ENCODE peak calls at places on chromosome 22, in five cellular contexts. Y, B, Z, O and W are unnamed samples.

GRCh38 chr22:47233316-47234243 is 471.1 kb downstream of the TBC1D22A start:
- DNase-seq in Y (no peak), B (no peak), Z (no peak), O (no peak), W (no peak)

GRCh38 chr22:27393371-27393770 is 408.2 kb downstream of the MN1 start:
- DNase-seq in Y (no peak), B (no peak), Z (no peak), O (no peak), W (no peak)

GRCh38 chr22:42090596-42091445 is at the start of gene NDUFA6:
- DNase-seq in Y (peak), B (peak), Z (peak), O (peak), W (peak)

GRCh38 chr22:47175151-47175760 is 412.8 kb downstream of the TBC1D22A start:
- DNase-seq in Y (no peak), B (peak), Z (no peak), O (peak), W (no peak)

GRCh38 chr22:26986051-26986881 is 328.9 kb downstream of the MIAT start:
- DNase-seq in Y (no peak), B (no peak), Z (no peak), O (no peak), W (no peak)

GRCh38 chr22:23137905-23138520 is 3.8 kb downstream of the RSPH14 start:
- DNase-seq in Y (no peak), B (no peak), Z (no peak), O (no peak), W (no peak)

GRCh38 chr22:50530857-50531545 is 1.2 kb upstream of the TYMP start:
- DNase-seq in Y (peak), B (peak), Z (no peak), O (peak), W (no peak)

GRCh38 chr22:27144345-27144744 is 487.0 kb downstream of the MIAT start:
- DNase-seq in Y (no peak), B (no peak), Z (no peak), O (no peak), W (no peak)

GRCh38 chr22:50252081-50253045 is 1.3 kb upstream of the HDAC10 start:
- DNase-seq in Y (no peak), B (peak), Z (no peak), O (peak), W (peak)

GRCh38 chr22:46613606-46613997 is 6.6 kb upstream of the GRAMD4 start:
- DNase-seq in Y (no peak), B (no peak), Z (no peak), O (no peak), W (no peak)

GRCh38 chr22:27226666-27227065 is 569.3 kb downstream of the MIAT start:
- DNase-seq in Y (no peak), B (peak), Z (no peak), O (no peak), W (no peak)

GRCh38 chr22:20494978-20495860 is at the start of gene KLHL22:
- DNase-seq in Y (no peak), B (peak), Z (no peak), O (peak), W (peak)

GRCh38 chr22:27240298-27240885 is 561.2 kb downstream of the MN1 start:
- DNase-seq in Y (no peak), B (peak), Z (no peak), O (no peak), W (no peak)

GRCh38 chr22:46079093-46079860 is 71.0 kb upstream of the PPARA start:
- DNase-seq in Y (no peak), B (no peak), Z (no peak), O (no peak), W (no peak)

GRCh38 chr22:46598737-46599424 is 21.3 kb upstream of the GRAMD4 start:
- DNase-seq in Y (peak), B (peak), Z (no peak), O (no peak), W (no peak)

GRCh38 chr22:48099251-48099650 is 1336.8 kb downstream of the TBC1D22A start:
- DNase-seq in Y (no peak), B (no peak), Z (no peak), O (peak), W (no peak)

GRCh38 chr22:32820131-32820882 is 18.8 kb downstream of the TIMP3 start:
- DNase-seq in Y (no peak), B (peak), Z (no peak), O (no peak), W (no peak)

GRCh38 chr22:46424496-46424895 is 89.0 kb downstream of the TRMU start:
- DNase-seq in Y (no peak), B (no peak), Z (no peak), O (no peak), W (no peak)

GRCh38 chr22:39175127-39176066 is 22.9 kb upstream of the CBX7 start:
- DNase-seq in Y (peak), B (no peak), Z (no peak), O (peak), W (no peak)

GRCh38 chr22:39174498-39175120 is 22.1 kb upstream of the CBX7 start:
- DNase-seq in Y (peak), B (peak), Z (peak), O (peak), W (peak)

GRCh38 chr22:39176673-39177455 is 24.4 kb upstream of the CBX7 start:
- DNase-seq in Y (no peak), B (no peak), Z (no peak), O (peak), W (no peak)

GRCh38 chr22:39177456-39177775 is 24.9 kb upstream of the CBX7 start:
- DNase-seq in Y (no peak), B (no peak), Z (no peak), O (no peak), W (no peak)

GRCh38 chr22:39176067-39176621 is 23.7 kb upstream of the CBX7 start:
- DNase-seq in Y (peak), B (peak), Z (no peak), O (peak), W (peak)
- H3K18ac ChIP-seq in Y (peak), B (peak), Z (peak), O (peak), W (peak)

DNA sequence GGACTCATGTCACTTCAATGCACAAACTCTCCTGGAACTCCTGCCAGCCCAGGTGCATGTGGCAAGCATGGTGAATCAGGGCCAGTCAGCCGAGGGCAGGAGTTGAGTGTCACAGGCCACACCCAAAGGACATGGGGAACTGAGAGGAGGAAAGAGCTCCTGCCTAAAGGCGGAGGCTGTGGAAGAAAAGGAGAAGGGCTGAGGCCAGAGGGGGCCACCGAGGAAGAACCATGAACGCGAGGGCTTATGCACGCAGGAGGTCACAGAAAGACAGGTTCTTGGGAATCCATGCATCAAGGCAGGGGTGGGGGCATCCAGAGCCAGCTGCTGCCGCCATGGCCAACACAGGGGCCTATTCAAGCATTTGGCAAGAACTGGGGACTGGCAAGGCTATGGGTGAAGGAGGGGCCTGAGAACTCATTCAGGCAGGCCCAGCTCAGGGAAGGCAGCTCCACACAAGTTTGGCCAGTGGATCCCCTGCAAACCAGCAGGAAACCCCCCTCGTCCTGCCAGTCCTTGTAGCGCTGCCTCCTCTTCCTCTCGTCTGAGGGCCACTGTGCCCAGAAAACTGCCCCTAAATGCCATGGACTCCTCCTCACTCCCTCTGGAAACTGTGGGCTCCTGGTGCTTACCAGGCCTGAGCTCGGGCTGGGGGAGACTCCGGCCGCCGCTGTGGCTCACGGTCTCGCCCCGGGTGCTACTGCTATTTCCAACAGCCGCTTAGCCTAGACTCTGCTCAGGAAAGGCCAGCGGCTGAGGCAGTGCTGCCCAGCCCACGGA is 15.4 kb downstream of the PPM1F start:
- DNase-seq in Y (peak), B (no peak), Z (no peak), O (no peak), W (no peak)
- H2AFZ ChIP-seq in Y (no peak), B (peak), Z (no peak), O (no peak), W (peak)

GRCh38 chr22:43483669-43484068 is 71.9 kb downstream of the MPPED1 start:
- DNase-seq in Y (no peak), B (no peak), Z (no peak), O (no peak), W (no peak)

GRCh38 chr22:43481528-43482309 is 69.9 kb downstream of the MPPED1 start:
- DNase-seq in Y (no peak), B (no peak), Z (no peak), O (no peak), W (no peak)

GRCh38 chr22:43484227-43484626 is 72.4 kb downstream of the MPPED1 start:
- DNase-seq in Y (no peak), B (no peak), Z (no peak), O (no peak), W (no peak)

GRCh38 chr22:43482310-43482625 is 70.5 kb downstream of the MPPED1 start:
- DNase-seq in Y (no peak), B (no peak), Z (no peak), O (no peak), W (no peak)

DNA sequence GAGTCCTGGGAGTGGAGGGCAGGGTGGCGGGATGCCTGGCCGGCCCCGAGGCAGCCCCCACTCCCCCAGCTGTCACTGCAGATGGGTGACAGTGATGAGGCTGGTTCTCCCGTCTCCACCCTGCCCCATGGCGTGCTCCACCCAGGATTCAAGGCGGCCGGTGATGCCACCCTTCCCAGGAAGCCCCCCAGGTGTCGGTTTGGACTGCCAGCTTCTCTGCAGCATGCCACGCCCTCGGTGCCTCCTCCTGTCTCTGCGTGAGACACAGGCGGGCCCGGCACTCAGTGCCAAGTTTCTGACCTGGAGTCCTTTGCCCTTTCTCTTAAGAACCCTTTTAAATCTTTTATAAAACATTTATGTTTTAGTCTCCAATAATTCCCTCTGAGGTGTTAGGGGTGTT is 71.5 kb downstream of the MPPED1 start:
- DNase-seq in Y (no peak), B (no peak), Z (no peak), O (no peak), W (no peak)
- H3K18ac ChIP-seq in Y (no peak), B (no peak), Z (no peak), O (no peak), W (no peak)

DNA sequence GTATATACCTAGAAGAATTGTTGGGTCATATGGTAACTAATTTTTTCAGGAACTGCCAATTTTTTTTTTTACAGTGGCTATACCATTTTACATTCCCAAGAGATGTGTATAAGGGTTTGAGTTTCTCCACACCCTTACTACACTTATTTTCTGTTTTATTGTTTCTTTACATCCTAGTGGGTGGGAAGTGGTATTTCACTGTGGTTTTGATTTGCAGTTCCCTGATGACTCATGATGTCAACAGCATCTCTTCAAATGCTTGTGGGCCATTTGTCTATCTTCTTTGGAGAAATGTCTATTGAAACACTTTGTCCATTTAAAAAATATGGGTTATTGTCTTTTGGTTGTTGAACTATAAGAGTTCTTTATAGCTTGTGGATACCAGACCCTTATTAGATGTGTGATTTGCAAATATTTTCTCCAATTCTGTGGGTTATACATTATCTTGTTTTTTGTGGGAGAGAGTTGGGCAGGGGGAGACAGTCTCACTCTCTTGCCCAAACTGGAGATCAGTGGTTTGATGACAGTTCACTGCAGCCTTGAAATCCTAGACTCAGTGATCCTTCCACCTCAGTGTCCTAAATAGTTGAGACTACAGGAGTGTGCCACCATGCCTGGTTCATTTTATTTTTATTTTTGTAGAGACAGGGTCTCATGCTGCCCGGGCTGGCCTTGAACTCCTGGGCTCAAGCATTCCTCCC is 30.3 kb upstream of the PISD start:
- DNase-seq in Y (no peak), B (peak), Z (no peak), O (no peak), W (no peak)
- H2AFZ ChIP-seq in Y (no peak), B (no peak), Z (no peak), O (no peak), W (no peak)

GRCh38 chr22:35258144-35258988 is 1.1 kb downstream of the HMGXB4 start:
- DNase-seq in Y (no peak), B (peak), Z (no peak), O (peak), W (peak)
- H3K18ac ChIP-seq in Y (peak), B (peak), Z (peak), O (peak), W (peak)

GRCh38 chr22:38016182-38017078 is 32.1 kb upstream of the SOX10 start:
- DNase-seq in Y (no peak), B (peak), Z (no peak), O (no peak), W (peak)
- H2AFZ ChIP-seq in Y (no peak), B (peak), Z (peak), O (no peak), W (peak)

GRCh38 chr22:25447689-25448434 is 116.6 kb upstream of the GRK3 start:
- DNase-seq in Y (peak), B (peak), Z (peak), O (peak), W (peak)
- H3K18ac ChIP-seq in Y (no peak), B (peak), Z (no peak), O (no peak), W (peak)

GRCh38 chr22:29198240-29198639 is 7.5 kb upstream of the EMID1 start:
- DNase-seq in Y (no peak), B (no peak), Z (no peak), O (no peak), W (no peak)
- H2AFZ ChIP-seq in Y (no peak), B (no peak), Z (no peak), O (no peak), W (no peak)

DNA sequence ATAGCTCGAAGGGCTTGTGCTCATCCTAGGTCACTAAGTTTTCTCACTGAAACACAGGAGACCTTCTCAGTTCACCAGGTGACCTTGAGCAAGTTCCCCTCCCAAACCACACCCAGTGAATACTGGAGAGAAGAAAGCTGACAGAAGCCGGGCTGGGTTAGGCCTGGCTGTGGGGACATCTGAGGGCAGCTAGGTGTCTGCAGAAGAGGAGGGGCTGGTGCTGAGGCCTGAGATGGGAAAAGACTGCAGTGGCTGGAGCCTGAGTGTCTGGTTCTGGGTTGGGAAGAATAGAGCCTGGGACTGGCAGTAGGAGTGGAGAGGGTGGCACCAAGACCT is 602 bp upstream of the INPP5J start:
- DNase-seq in Y (no peak), B (no peak), Z (no peak), O (no peak), W (no peak)
- H3K18ac ChIP-seq in Y (no peak), B (no peak), Z (no peak), O (no peak), W (peak)